ENCODE peak calls at places on chromosomes 12 and 14, in eight cellular contexts. K is mucosa of descending colon; X is body of pancreas; H is naive thymus-derived CD4-positive, alpha-beta T cell; N is tibial artery; W is fibroblast of lung; E is mesenchymal stem cell; Y is lung. J is an unnamed sample.
A peak's percentile ranks its signal among the peaks of the same experiment; 100 is the strongest.

GRCh38 chr12:124686885-124687694 is 119.7 kb upstream of the NCOR2 start:
- DNase-seq in W (no peak), N (no peak), Y (no peak), K (no peak), X (no peak), E (no peak), H (peak; percentile 8), J (no peak)

GRCh38 chr12:28129031-28129430 is 61.2 kb upstream of the CCDC91 start:
- DNase-seq in X (no peak), H (no peak), W (peak; percentile 52), E (no peak), K (no peak), N (no peak), Y (no peak), J (no peak)

GRCh38 chr14:77524536-77524935 is 25.9 kb upstream of the ISM2 start:
- DNase-seq in W (peak; percentile 19), H (no peak), X (no peak), K (no peak), N (no peak), Y (no peak), E (peak; percentile 35), J (no peak)

GRCh38 chr14:55752580-55753365 is 172.8 kb downstream of the KTN1 start:
- DNase-seq in N (no peak), W (peak; percentile 76), E (peak; percentile 78), X (peak; percentile 77), Y (peak; percentile 72), K (peak; percentile 32), H (no peak), J (peak; percentile 52)

GRCh38 chr14:81234268-81234667 is 13.5 kb upstream of the GTF2A1 start:
- DNase-seq in N (no peak), Y (no peak), W (peak; percentile 9), X (no peak), E (no peak), K (no peak), H (no peak), J (no peak)

GRCh38 chr14:35402323-35403084 is 2.0 kb downstream of the NFKBIA start:
- DNase-seq in X (peak; percentile 43), E (peak; percentile 47), N (no peak), W (peak; percentile 18), Y (no peak), K (peak; percentile 48), H (peak; percentile 55), J (peak; percentile 77)

GRCh38 chr12:15962760-15963159 is 51.6 kb downstream of the DERA start:
- DNase-seq in Y (no peak), E (no peak), W (peak; percentile 74), X (no peak), K (no peak), H (no peak), N (no peak), J (no peak)

GRCh38 chr14:62269204-62269603 is 507.0 kb downstream of the SNAPC1 start:
- DNase-seq in N (no peak), H (no peak), K (no peak), X (no peak), E (peak; percentile 37), Y (no peak), W (peak; percentile 63), J (no peak)

GRCh38 chr14:75399819-75400678 is 27.8 kb upstream of the JDP2 start:
- DNase-seq in Y (peak; percentile 92), X (peak; percentile 99), W (peak; percentile 20), N (peak; percentile 98), E (no peak), H (no peak), K (peak; percentile 94), J (peak; percentile 97)

GRCh38 chr12:117882603-117883184 is 86.1 kb downstream of the KSR2 start:
- DNase-seq in H (no peak), K (no peak), E (no peak), Y (no peak), X (no peak), N (no peak), W (no peak), J (no peak)

GRCh38 chr12:130566446-130567155 is 149.5 kb downstream of the RIMBP2 start:
- DNase-seq in K (no peak), H (no peak), W (no peak), E (no peak), X (no peak), N (no peak), Y (no peak), J (no peak)

GRCh38 chr14:63362305-63362914 is 43.7 kb upstream of the GPHB5 start:
- DNase-seq in E (no peak), H (no peak), Y (no peak), K (peak; percentile 14), X (no peak), N (no peak), W (no peak), J (peak; percentile 9)

GRCh38 chr12:81627336-81628189 is 131.6 kb downstream of the PPFIA2 start:
- DNase-seq in W (peak; percentile 51), N (no peak), K (peak; percentile 38), X (peak; percentile 22), Y (no peak), H (no peak), E (peak; percentile 50), J (peak; percentile 36)

GRCh38 chr12:109169676-109170075 is 53.3 kb downstream of the ACACB start:
- DNase-seq in H (no peak), Y (no peak), E (peak; percentile 21), K (no peak), X (no peak), W (no peak), N (no peak), J (no peak)

GRCh38 chr12:115947696-115948062 is 329.8 kb downstream of the MED13L start:
- DNase-seq in E (no peak), W (no peak), K (no peak), X (no peak), H (no peak), N (no peak), Y (no peak), J (no peak)

GRCh38 chr12:31238764-31239387 is 87.1 kb downstream of the SINHCAF start:
- DNase-seq in X (peak; percentile 79), E (peak; percentile 69), H (peak; percentile 40), N (no peak), K (peak; percentile 86), W (peak; percentile 61), Y (peak; percentile 63), J (peak; percentile 76)

GRCh38 chr14:53881161-53881846 is 75.3 kb downstream of the BMP4 start:
- DNase-seq in N (no peak), X (no peak), Y (no peak), W (peak; percentile 73), H (no peak), K (no peak), E (peak; percentile 87), J (no peak)

DNA sequence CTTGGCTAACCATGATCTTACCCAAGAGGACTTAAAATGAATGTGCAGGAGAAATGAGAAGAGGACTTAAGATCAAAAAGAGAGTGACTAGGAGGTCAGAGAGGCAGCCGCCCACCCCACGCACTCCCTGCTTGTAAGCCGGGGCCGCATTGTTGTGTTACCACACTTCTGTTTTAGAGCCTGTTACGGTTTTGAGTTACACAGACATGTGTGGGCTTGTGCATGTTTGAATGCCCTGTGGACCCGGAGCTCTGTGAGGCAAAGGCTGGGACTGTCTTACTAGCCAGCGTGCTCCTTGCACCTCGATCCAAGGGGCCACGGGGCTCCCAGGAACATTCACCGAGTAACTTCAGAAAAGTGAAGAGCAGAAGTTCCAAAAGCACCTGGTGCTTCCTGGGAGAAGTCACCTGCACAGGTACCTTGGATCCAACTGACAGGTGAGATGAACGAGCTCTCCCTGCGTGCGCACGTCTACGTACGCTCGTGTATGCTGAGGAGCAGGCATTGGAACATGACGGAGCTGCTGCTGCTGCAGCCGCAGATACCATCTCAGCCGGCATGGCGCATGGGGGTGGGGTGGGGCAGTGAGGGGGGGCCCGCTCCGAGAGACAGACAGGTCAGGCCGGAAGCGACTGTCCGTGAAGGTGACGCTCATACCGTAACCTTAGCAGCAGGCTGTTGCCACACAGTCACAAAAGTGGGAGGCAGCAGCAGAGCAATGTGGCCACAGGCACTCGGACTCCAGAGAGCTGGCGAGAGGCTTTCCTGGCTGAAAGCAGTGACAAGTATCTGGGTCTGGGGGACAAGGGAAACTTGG is 23.7 kb downstream of the SFSWAP start:
- DNase-seq in E (no peak), N (no peak), X (no peak), Y (no peak), W (no peak), K (no peak), H (no peak), J (no peak)
- H3K36me3 ChIP-seq in E (peaks cover 83% of the 10 kb centered on the region), N (peaks cover 70% of the 10 kb centered on the region), X (peaks cover 30% of the 10 kb centered on the region), Y (peaks cover 23% of the 10 kb centered on the region), W (peaks cover 16% of the 10 kb centered on the region), K (peaks cover 5% of the 10 kb centered on the region), H (peaks cover 21% of the 10 kb centered on the region), J (peaks cover 32% of the 10 kb centered on the region)

GRCh38 chr12:113270709-113271009 is 49.4 kb downstream of the TPCN1 start:
- DNase-seq in K (no peak), N (no peak), Y (no peak), X (no peak), E (no peak), H (no peak), W (no peak), J (no peak)

GRCh38 chr12:113273053-113273725 is 51.9 kb downstream of the TPCN1 start:
- DNase-seq in H (no peak), W (peak; percentile 18), Y (no peak), N (no peak), E (peak; percentile 43), X (no peak), K (no peak), J (no peak)

GRCh38 chr12:113269257-113269943 is 48.1 kb downstream of the TPCN1 start:
- DNase-seq in K (no peak), N (no peak), X (no peak), E (no peak), H (no peak), Y (no peak), W (no peak), J (no peak)

GRCh38 chr12:113271466-113271852 is 50.2 kb downstream of the TPCN1 start:
- DNase-seq in H (no peak), N (no peak), X (no peak), Y (no peak), E (no peak), K (no peak), W (peak; percentile 10), J (no peak)

GRCh38 chr12:113271853-113272561 is 50.7 kb downstream of the TPCN1 start:
- DNase-seq in E (peak; percentile 89), X (peak; percentile 90), H (no peak), W (peak; percentile 80), Y (peak; percentile 52), N (peak; percentile 94), K (peak; percentile 64), J (no peak)
- H3K36me3 ChIP-seq in E (peaks cover 65% of the 10 kb centered on the region), X (peaks cover 24% of the 10 kb centered on the region), H (no peaks in the 10 kb centered on the region), W (no peaks in the 10 kb centered on the region), Y (peaks cover 4% of the 10 kb centered on the region), N (peaks cover 72% of the 10 kb centered on the region), K (peaks cover 4% of the 10 kb centered on the region), J (peaks cover 16% of the 10 kb centered on the region)

DNA sequence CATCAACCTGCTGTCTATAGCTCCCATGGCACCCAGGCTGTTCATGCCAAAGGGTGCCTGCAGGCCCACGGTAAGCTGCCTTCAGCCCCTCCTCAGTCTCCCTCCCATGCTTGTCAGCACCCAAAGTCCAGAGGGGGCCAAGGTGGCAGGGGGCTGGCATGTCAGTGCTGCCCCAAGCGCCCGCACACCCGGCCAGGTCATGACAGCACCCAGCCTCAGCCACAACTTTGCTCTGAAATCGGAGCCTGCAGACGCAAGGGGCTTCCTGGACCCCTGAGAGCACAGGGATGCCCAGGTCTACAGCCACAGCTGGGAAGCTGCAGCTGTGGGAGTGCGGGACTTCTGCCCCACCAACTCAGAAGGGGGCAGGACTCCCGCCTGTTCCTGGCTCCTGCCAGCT is 28.5 kb upstream of the PAPLN start:
- DNase-seq in H (no peak), E (no peak), K (no peak), Y (no peak), X (no peak), W (no peak), N (no peak), J (no peak)
- H3K36me3 ChIP-seq in H (peaks cover 11% of the 10 kb centered on the region), E (peaks cover 81% of the 10 kb centered on the region), K (peaks cover 17% of the 10 kb centered on the region), Y (peaks cover 39% of the 10 kb centered on the region), X (peaks cover 33% of the 10 kb centered on the region), W (peaks cover 3% of the 10 kb centered on the region), N (peaks cover 71% of the 10 kb centered on the region), J (peaks cover 27% of the 10 kb centered on the region)

GRCh38 chr14:105445290-105445689 is 25.7 kb downstream of the MTA1 start:
- DNase-seq in H (no peak), E (no peak), K (no peak), X (no peak), Y (no peak), W (no peak), N (no peak), J (no peak)
- H3K36me3 ChIP-seq in H (no peaks in the 10 kb centered on the region), E (peaks cover 23% of the 10 kb centered on the region), K (no peaks in the 10 kb centered on the region), X (peaks cover under 1% of the 10 kb centered on the region), Y (peaks cover 2% of the 10 kb centered on the region), W (peaks cover 8% of the 10 kb centered on the region), N (peaks cover 12% of the 10 kb centered on the region), J (no peaks in the 10 kb centered on the region)